ENCODE peak calls at places on chromosomes 13 and 19, in nine cellular contexts. L is PC-3, J is neural progenitor cell, H is endodermal cell, R is psoas muscle, O is brain microvascular endothelial cell, P is AG04450, Z is ascending aorta, V is cardiac muscle cell. G is an unnamed sample.

GRCh38 chr13:68666774-68667397 is 1436.8 kb upstream of the PCDH9 start:
- DNase-seq in Z (no peak), H (no peak), J (no peak), V (no peak), P (no peak), R (no peak), L (no peak), O (no peak), G (no peak)

GRCh38 chr13:72004975-72005374 is 138.0 kb upstream of the DACH1 start:
- DNase-seq in H (no peak), J (peak; percentile 20), R (no peak), L (peak; percentile 71), P (no peak), V (peak; percentile 0), Z (no peak), O (peak; percentile 38), G (no peak)

GRCh38 chr19:1037553-1038115 is 2.3 kb upstream of the ABCA7 start:
- DNase-seq in L (no peak), J (no peak), R (peak; percentile 13), Z (no peak), H (peak; percentile 48), O (no peak), P (no peak), V (no peak), G (no peak)

GRCh38 chr19:7534531-7534980 is 961 bp upstream of the PNPLA6 start:
- DNase-seq in J (peak; percentile 89), R (peak; percentile 68), L (peak; percentile 56), H (peak; percentile 88), Z (peak; percentile 59), P (peak; percentile 57), V (peak; percentile 75), O (peak; percentile 78), G (no peak)

GRCh38 chr19:42324655-42325307 is 654 bp upstream of the MEGF8 start:
- DNase-seq in J (peak; percentile 47), O (no peak), R (no peak), P (no peak), H (peak; percentile 73), V (no peak), Z (no peak), L (no peak), G (no peak)

GRCh38 chr13:104414771-104415170 is 1348.6 kb upstream of the SLC10A2 start:
- DNase-seq in J (no peak), V (no peak), L (no peak), P (no peak), H (no peak), O (no peak), Z (no peak), R (no peak), G (no peak)

GRCh38 chr13:100454876-100455275 is 133.7 kb downstream of the GGACT start:
- DNase-seq in V (peak; percentile 45), Z (no peak), P (peak; percentile 10), L (peak; percentile 77), J (no peak), O (peak; percentile 43), R (no peak), H (no peak), G (no peak)

GRCh38 chr19:38685666-38686529 is 38.4 kb downstream of the ACTN4 start:
- DNase-seq in O (peak; percentile 70), P (no peak), H (peak; percentile 82), V (peak; percentile 81), Z (no peak), J (peak; percentile 80), L (peak; percentile 63), R (no peak), G (no peak)

GRCh38 chr19:20165971-20166592 is 932 bp upstream of the ZNF486 start:
- DNase-seq in P (no peak), R (no peak), Z (no peak), O (no peak), L (no peak), V (no peak), H (no peak), J (no peak), G (no peak)

GRCh38 chr13:74977498-74977897 is 504.5 kb downstream of the TBC1D4 start:
- DNase-seq in J (no peak), L (no peak), V (no peak), H (no peak), P (no peak), Z (no peak), R (no peak), O (no peak), G (no peak)

GRCh38 chr13:76882431-76882830 is 3.8 kb downstream of the KCTD12 start:
- DNase-seq in Z (no peak), O (peak; percentile 28), V (peak; percentile 76), L (no peak), H (no peak), R (no peak), P (no peak), J (no peak), G (no peak)

GRCh38 chr13:38530492-38530891 is 156.4 kb upstream of the FREM2 start:
- DNase-seq in Z (no peak), H (no peak), P (no peak), J (no peak), V (peak; percentile 48), O (no peak), R (no peak), L (peak; percentile 33), G (no peak)

GRCh38 chr13:107216046-107216715 is 648.2 kb upstream of the ARGLU1 start:
- DNase-seq in O (no peak), L (no peak), J (peak; percentile 17), H (no peak), R (no peak), P (no peak), V (no peak), Z (no peak), G (no peak)

DNA sequence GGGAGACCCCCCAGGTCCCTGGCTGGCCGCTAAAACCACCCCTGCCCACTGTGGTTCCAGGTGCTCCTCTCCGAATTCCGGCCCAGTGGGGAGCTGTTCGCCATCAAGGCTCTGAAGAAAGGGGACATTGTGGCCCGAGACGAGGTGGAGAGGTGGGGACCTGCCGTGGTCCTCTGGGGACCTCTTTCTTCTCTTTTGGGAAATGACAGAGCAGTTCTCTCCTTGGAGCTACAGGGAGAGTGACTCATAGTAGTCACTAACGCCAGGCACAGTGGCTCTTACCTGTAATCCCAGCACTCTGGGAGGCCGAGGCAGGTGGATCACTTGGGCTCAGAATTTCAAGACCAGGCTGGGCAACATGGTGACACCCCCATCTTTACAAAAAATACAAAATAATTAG is 7.3 kb downstream of the PTGER1 start:
- DNase-seq in Z (no peak), P (no peak), V (no peak), R (no peak), H (peak; percentile 62), O (no peak), J (no peak), L (peak; percentile 42), G (no peak)
- TF ChIP-seq CTCF in Z (no peak), P (no peak), V (no peak), R (no peak), H (peak; percentile 35), O (peak; percentile 28), J (no peak), L (peak; percentile 47), G (no peak)

DNA sequence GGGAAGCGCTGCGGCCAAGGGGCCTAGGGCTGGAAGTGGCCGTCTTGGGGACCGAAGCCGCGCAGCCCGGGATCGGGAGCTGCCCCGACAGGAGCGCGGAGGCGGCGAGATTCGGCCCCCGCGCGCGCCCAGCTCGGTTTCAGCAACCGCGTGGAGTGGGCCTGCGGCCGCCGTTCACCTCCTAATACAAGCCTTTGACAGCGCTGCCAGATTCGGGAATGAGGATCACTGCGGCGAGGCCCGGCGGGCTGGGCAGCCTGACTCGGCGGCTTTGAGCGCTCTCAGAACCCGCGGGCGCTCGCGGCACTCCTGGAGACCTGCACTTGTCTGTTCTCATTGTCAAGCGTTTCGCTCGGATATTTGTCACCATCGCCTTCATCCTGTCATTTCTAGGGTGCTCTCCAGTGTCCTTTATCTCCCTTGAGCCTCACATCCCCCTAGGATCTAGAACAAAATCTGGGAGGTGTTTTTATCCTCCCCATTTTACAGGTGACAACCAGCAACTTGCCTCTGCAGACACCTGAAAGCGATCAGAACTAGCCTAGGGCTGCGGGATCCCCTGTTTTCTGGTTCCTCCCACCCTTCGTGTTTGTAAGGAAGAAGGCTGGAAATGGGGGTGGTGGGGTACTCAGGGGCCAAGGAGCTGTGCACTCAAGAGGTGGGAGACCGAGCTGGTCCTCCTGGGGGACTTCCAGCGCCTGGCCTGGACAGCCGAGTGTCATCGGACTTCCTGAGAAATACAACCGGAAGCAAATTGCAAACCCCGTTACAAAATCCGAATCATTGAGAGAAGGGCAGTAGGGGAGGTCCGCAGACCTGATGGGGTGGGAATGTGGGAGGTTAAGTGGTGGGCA is 1.5 kb upstream of the CDX2 start:
- DNase-seq in Z (no peak), J (peak; percentile 46), P (no peak), R (no peak), V (no peak), L (no peak), H (peak; percentile 63), O (no peak), G (no peak)
- H3K27me3 ChIP-seq in Z (peaks cover 21% of the 10 kb centered on the region), J (peaks cover 100% of the 10 kb centered on the region), P (peaks cover 96% of the 10 kb centered on the region), R (peaks cover 90% of the 10 kb centered on the region), V (peaks cover 100% of the 10 kb centered on the region), L (peaks cover 47% of the 10 kb centered on the region), H (peaks cover 100% of the 10 kb centered on the region), O (peaks cover 100% of the 10 kb centered on the region), G (peaks cover 90% of the 10 kb centered on the region)

DNA sequence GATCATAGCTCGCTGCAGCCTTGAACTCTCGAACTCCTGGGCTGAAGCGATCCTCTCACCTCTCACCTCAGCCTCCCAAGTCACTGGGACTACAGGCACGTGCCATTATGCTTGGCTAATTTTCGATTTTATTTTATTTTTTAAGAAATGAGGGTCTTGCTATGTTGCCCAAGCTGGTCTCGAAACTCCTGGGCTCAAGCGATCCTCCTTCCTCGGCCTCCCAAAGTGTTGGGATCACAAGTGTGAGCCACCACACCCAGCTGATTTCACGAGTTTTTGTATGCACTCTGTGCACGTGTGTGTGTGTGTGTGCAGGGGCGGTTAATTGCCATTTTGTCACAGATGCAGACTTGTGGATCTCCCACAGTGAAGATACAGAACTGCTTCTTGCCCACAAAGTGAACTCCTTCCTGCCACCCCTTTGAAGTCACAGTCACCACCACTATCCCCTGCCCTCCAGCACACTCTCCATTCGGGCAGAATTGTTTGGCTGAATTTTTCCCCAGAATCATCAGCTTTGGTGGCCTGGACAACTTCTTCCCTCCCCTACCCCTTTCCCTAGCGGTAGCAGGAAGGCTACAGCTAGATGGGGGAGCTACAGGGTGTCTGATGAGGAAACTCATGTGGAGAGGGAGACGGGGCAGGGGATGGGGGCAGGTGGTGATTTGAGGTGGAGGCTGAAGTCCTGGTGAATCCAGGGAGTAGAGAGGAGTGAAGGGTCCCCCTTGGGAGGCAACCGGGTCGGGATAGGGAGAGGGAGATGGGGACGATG is 59.6 kb downstream of the CELF5 start:
- DNase-seq in Z (no peak), J (no peak), V (no peak), R (no peak), H (no peak), P (no peak), O (no peak), L (no peak), G (no peak)
- TF ChIP-seq CTCF in Z (no peak), J (no peak), V (no peak), R (no peak), H (no peak), P (no peak), O (no peak), L (no peak), G (no peak)

DNA sequence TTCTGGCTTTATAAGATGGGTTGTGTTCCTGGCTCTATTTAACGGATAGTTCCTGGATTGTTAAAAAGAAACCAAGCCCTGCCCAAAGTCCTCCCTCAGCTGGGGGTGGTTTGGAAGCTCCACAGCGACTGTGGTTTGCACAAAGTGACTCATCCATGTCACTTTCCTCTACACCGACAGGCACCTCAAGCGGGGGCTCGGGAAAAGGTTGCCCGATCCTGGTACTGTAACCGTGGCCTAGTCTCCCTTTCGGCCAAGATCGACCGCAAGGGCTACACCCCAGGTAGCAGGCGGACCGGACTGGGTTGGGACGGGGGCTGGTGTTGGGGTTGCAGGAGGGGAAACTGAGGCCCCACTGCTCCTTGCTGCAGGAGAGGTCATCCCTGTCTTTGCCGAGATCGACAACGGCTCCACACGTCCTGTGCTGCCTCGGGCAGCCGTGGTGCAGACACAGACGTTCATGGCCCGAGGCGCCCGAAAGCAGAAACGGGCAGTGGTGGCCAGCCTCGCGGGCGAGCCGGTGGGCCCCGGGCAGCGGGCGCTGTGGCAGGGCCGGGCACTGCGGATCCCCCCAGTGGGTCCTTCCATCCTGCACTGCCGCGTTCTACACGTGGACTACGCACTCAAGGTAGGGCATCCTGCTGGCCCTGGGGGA is 1.6 kb downstream of the ARRDC2 start:
- DNase-seq in P (no peak), Z (no peak), J (no peak), H (no peak), V (no peak), O (no peak), L (peak; percentile 77), R (peak; percentile 39), G (no peak)
- H3K27me3 ChIP-seq in P (no peaks in the 10 kb centered on the region), Z (no peaks in the 10 kb centered on the region), J (peaks cover 8% of the 10 kb centered on the region), H (no peaks in the 10 kb centered on the region), V (no peaks in the 10 kb centered on the region), O (no peaks in the 10 kb centered on the region), L (no peaks in the 10 kb centered on the region), R (no peaks in the 10 kb centered on the region), G (no peaks in the 10 kb centered on the region)